ENCODE peak calls at places on chromosomes 2 and 18, in eight cellular contexts. One of them, this sample, is unnamed.

GRCh38 chr2:99867690-99868089 is 274.7 kb downstream of the AFF3 start:
- DNase-seq in brain microvascular endothelial cell: peak
- DNase-seq in H7: no peak
- DNase-seq in lower leg skin: no peak
- DNase-seq in AG10803: no peak
- DNase-seq in COLO829: no peak
- DNase-seq in RWPE1: peak
- DNase-seq in left lobe of liver: no peak
- DNase-seq in this sample: no peak

GRCh38 chr2:227826019-227826521 is 12.4 kb downstream of the CCL20 start:
- DNase-seq in brain microvascular endothelial cell: no peak
- DNase-seq in H7: no peak
- DNase-seq in lower leg skin: peak
- DNase-seq in AG10803: no peak
- DNase-seq in COLO829: no peak
- DNase-seq in RWPE1: no peak
- DNase-seq in left lobe of liver: no peak
- DNase-seq in this sample: no peak

GRCh38 chr18:58168986-58169385 is 125.0 kb downstream of the NEDD4L start:
- DNase-seq in brain microvascular endothelial cell: no peak
- DNase-seq in H7: no peak
- DNase-seq in lower leg skin: peak
- DNase-seq in AG10803: no peak
- DNase-seq in COLO829: peak
- DNase-seq in RWPE1: no peak
- DNase-seq in left lobe of liver: no peak
- DNase-seq in this sample: no peak

GRCh38 chr2:159880729-159881128 is 82.7 kb upstream of the CD302 start:
- DNase-seq in brain microvascular endothelial cell: no peak
- DNase-seq in H7: no peak
- DNase-seq in lower leg skin: no peak
- DNase-seq in AG10803: no peak
- DNase-seq in COLO829: no peak
- DNase-seq in RWPE1: no peak
- DNase-seq in left lobe of liver: no peak
- DNase-seq in this sample: no peak

GRCh38 chr2:75592028-75592427 is 31.3 kb upstream of the EVA1A start:
- DNase-seq in brain microvascular endothelial cell: no peak
- DNase-seq in H7: no peak
- DNase-seq in lower leg skin: no peak
- DNase-seq in AG10803: peak
- DNase-seq in COLO829: peak
- DNase-seq in RWPE1: peak
- DNase-seq in left lobe of liver: no peak
- DNase-seq in this sample: no peak

GRCh38 chr2:1731512-1731962 is 12.8 kb downstream of the PXDN start:
- DNase-seq in brain microvascular endothelial cell: no peak
- DNase-seq in H7: no peak
- DNase-seq in lower leg skin: peak
- DNase-seq in AG10803: peak
- DNase-seq in COLO829: no peak
- DNase-seq in RWPE1: no peak
- DNase-seq in left lobe of liver: peak
- DNase-seq in this sample: peak

GRCh38 chr18:36756262-36756661 is 72.5 kb downstream of the TPGS2 start:
- DNase-seq in brain microvascular endothelial cell: no peak
- DNase-seq in H7: no peak
- DNase-seq in lower leg skin: no peak
- DNase-seq in AG10803: peak
- DNase-seq in COLO829: no peak
- DNase-seq in RWPE1: no peak
- DNase-seq in left lobe of liver: no peak
- DNase-seq in this sample: no peak

GRCh38 chr18:63146185-63146584 is 173.4 kb downstream of the BCL2 start:
- DNase-seq in brain microvascular endothelial cell: no peak
- DNase-seq in H7: no peak
- DNase-seq in lower leg skin: no peak
- DNase-seq in AG10803: no peak
- DNase-seq in COLO829: no peak
- DNase-seq in RWPE1: no peak
- DNase-seq in left lobe of liver: no peak
- DNase-seq in this sample: no peak

GRCh38 chr2:176002684-176003225 is 688 bp upstream of the LNPK start:
- DNase-seq in brain microvascular endothelial cell: peak
- DNase-seq in H7: peak
- DNase-seq in lower leg skin: no peak
- DNase-seq in AG10803: peak
- DNase-seq in COLO829: no peak
- DNase-seq in RWPE1: peak
- DNase-seq in left lobe of liver: no peak
- DNase-seq in this sample: no peak

GRCh38 chr2:234773764-234774409 is 177.9 kb upstream of the SH3BP4 start:
- DNase-seq in brain microvascular endothelial cell: no peak
- DNase-seq in H7: no peak
- DNase-seq in lower leg skin: no peak
- DNase-seq in AG10803: no peak
- DNase-seq in COLO829: no peak
- DNase-seq in RWPE1: no peak
- DNase-seq in left lobe of liver: no peak
- DNase-seq in this sample: no peak

GRCh38 chr2:109021895-109022300 is 32.9 kb upstream of the EDAR start:
- DNase-seq in brain microvascular endothelial cell: no peak
- DNase-seq in H7: no peak
- DNase-seq in lower leg skin: peak
- DNase-seq in AG10803: no peak
- DNase-seq in COLO829: no peak
- DNase-seq in RWPE1: no peak
- DNase-seq in left lobe of liver: peak
- DNase-seq in this sample: no peak

GRCh38 chr18:63890950-63891304 is 3.4 kb downstream of the SERPINB2 start:
- DNase-seq in brain microvascular endothelial cell: no peak
- DNase-seq in H7: no peak
- DNase-seq in lower leg skin: no peak
- DNase-seq in AG10803: no peak
- DNase-seq in COLO829: no peak
- DNase-seq in RWPE1: no peak
- DNase-seq in left lobe of liver: no peak
- DNase-seq in this sample: no peak

GRCh38 chr18:79866889-79867574 is 69.3 kb downstream of the KCNG2 start:
- DNase-seq in brain microvascular endothelial cell: peak
- DNase-seq in H7: peak
- DNase-seq in lower leg skin: peak
- DNase-seq in AG10803: no peak
- DNase-seq in COLO829: no peak
- DNase-seq in RWPE1: no peak
- DNase-seq in left lobe of liver: no peak
- DNase-seq in this sample: no peak

GRCh38 chr2:1226766-1227165 is 186.5 kb upstream of the TPO start:
- DNase-seq in brain microvascular endothelial cell: no peak
- DNase-seq in H7: peak
- DNase-seq in lower leg skin: no peak
- DNase-seq in AG10803: no peak
- DNase-seq in COLO829: no peak
- DNase-seq in RWPE1: no peak
- DNase-seq in left lobe of liver: no peak
- DNase-seq in this sample: no peak

GRCh38 chr2:85911836-85912692 is 23.3 kb upstream of the ST3GAL5 start:
- DNase-seq in brain microvascular endothelial cell: peak
- DNase-seq in H7: no peak
- DNase-seq in lower leg skin: peak
- DNase-seq in AG10803: peak
- DNase-seq in COLO829: peak
- DNase-seq in RWPE1: peak
- DNase-seq in left lobe of liver: no peak
- DNase-seq in this sample: no peak

GRCh38 chr2:239819974-239820555 is 205.1 kb downstream of the NDUFA10 start:
- DNase-seq in brain microvascular endothelial cell: peak
- DNase-seq in H7: no peak
- DNase-seq in lower leg skin: peak
- DNase-seq in AG10803: no peak
- DNase-seq in COLO829: peak
- DNase-seq in RWPE1: no peak
- DNase-seq in left lobe of liver: no peak
- DNase-seq in this sample: peak

GRCh38 chr2:156619021-156619539 is 182.9 kb downstream of the GPD2 start:
- DNase-seq in brain microvascular endothelial cell: no peak
- DNase-seq in H7: no peak
- DNase-seq in lower leg skin: no peak
- DNase-seq in AG10803: no peak
- DNase-seq in COLO829: no peak
- DNase-seq in RWPE1: no peak
- DNase-seq in left lobe of liver: no peak
- DNase-seq in this sample: no peak

GRCh38 chr18:43720036-43720435 is 442.7 kb upstream of the SYT4 start:
- DNase-seq in brain microvascular endothelial cell: no peak
- DNase-seq in H7: no peak
- DNase-seq in lower leg skin: no peak
- DNase-seq in AG10803: peak
- DNase-seq in COLO829: no peak
- DNase-seq in RWPE1: no peak
- DNase-seq in left lobe of liver: no peak
- DNase-seq in this sample: no peak